ENCODE peak calls at places on chromosome 20, in ten cellular contexts. G is endothelial cell of umbilical vein, B is tibial artery, H is right lobe of liver, I is heart right ventricle, F is psoas muscle, U is heart left ventricle, J is spleen, M is colonic mucosa, D is fibroblast of lung. E is an unnamed sample. For H3K4me1, the result is how much of the 10 kb centered on the place peaks cover.

GRCh38 chr20:34310481-34311117 is 7.4 kb upstream of the AHCY start:
- DNase-seq in I (no peak), F (no peak), H (no peak), J (no peak), G (no peak), U (no peak), M (peak), B (no peak), D (no peak), E (no peak)

GRCh38 chr20:32920530-32921298 is 62.0 kb downstream of the EFCAB8 start:
- DNase-seq in I (no peak), F (no peak), D (no peak), B (no peak), M (no peak), H (no peak), G (no peak), J (no peak), U (no peak), E (peak)

GRCh38 chr20:2402271-2402980 is 21.7 kb downstream of the TGM6 start:
- DNase-seq in B (no peak), M (no peak), I (no peak), U (no peak), F (no peak), G (peak), J (no peak), D (peak), H (no peak), E (no peak)

GRCh38 chr20:50569864-50570836 is 60.0 kb downstream of the PTPN1 start:
- DNase-seq in I (no peak), B (no peak), F (no peak), G (peak), D (peak), M (no peak), J (no peak), U (no peak), H (no peak), E (no peak)

GRCh38 chr20:60050193-60050960 is 92.2 kb downstream of the CDH26 start:
- DNase-seq in M (no peak), I (no peak), J (no peak), U (no peak), H (peak), B (no peak), F (no peak), G (no peak), D (no peak), E (peak)

GRCh38 chr20:11375966-11376365 is 541.7 kb upstream of the BTBD3 start:
- DNase-seq in H (no peak), U (no peak), B (no peak), D (no peak), M (no peak), G (no peak), J (no peak), F (no peak), I (no peak), E (no peak)

GRCh38 chr20:3712279-3712873 is at the start of gene SIGLEC1:
- DNase-seq in M (peak), I (peak), G (no peak), F (peak), U (peak), D (no peak), H (peak), J (peak), B (peak), E (peak)

GRCh38 chr20:17698419-17698818 is 1.3 kb upstream of the BANF2 start:
- DNase-seq in M (no peak), H (no peak), D (no peak), B (no peak), I (no peak), G (no peak), J (no peak), F (no peak), U (no peak), E (no peak)

GRCh38 chr20:59680148-59680650 is 75.9 kb downstream of the PHACTR3 start:
- DNase-seq in I (no peak), G (no peak), D (no peak), F (no peak), H (no peak), B (no peak), U (no peak), J (no peak), M (no peak), E (no peak)

GRCh38 chr20:1813101-1813529 is 82.1 kb upstream of the SIRPA start:
- DNase-seq in H (peak), J (no peak), B (peak), G (peak), F (peak), U (peak), M (no peak), D (peak), I (peak), E (peak)

GRCh38 chr20:47007826-47008655 is 113.4 kb downstream of the EYA2 start:
- DNase-seq in D (no peak), J (peak), G (no peak), M (no peak), H (no peak), B (no peak), F (no peak), I (no peak), U (no peak), E (no peak)

GRCh38 chr20:31594558-31595379 is 10.3 kb upstream of the ID1 start:
- DNase-seq in J (no peak), B (no peak), M (peak), I (peak), G (peak), F (peak), U (peak), H (no peak), D (no peak), E (peak)

GRCh38 chr20:20215976-20216727 is 151.8 kb upstream of the INSM1 start:
- DNase-seq in B (no peak), G (no peak), F (peak), D (no peak), J (no peak), I (peak), M (no peak), H (no peak), U (peak), E (no peak)

GRCh38 chr20:47133809-47134456 is 222.6 kb downstream of the ZMYND8 start:
- DNase-seq in H (no peak), I (no peak), U (no peak), J (no peak), F (peak), G (no peak), B (no peak), M (no peak), D (peak), E (no peak)

GRCh38 chr20:60087563-60088105 is 129.4 kb downstream of the CDH26 start:
- DNase-seq in F (no peak), H (no peak), D (peak), I (no peak), J (no peak), B (no peak), M (no peak), G (no peak), U (no peak), E (no peak)

GRCh38 chr20:17560344-17561074 is 9.4 kb upstream of the DSTN start:
- DNase-seq in B (no peak), I (no peak), U (no peak), D (no peak), F (no peak), J (no peak), G (no peak), H (no peak), M (no peak), E (no peak)

GRCh38 chr20:9330151-9330550 is 184.2 kb upstream of the LAMP5 start:
- DNase-seq in D (no peak), F (no peak), B (no peak), G (no peak), J (no peak), I (no peak), H (no peak), U (no peak), M (peak), E (peak)

GRCh38 chr20:9334866-9335265 is 179.5 kb upstream of the LAMP5 start:
- DNase-seq in B (no peak), M (no peak), J (no peak), I (no peak), F (no peak), U (no peak), D (no peak), G (no peak), H (no peak), E (no peak)

GRCh38 chr20:9329356-9330092 is 184.9 kb upstream of the LAMP5 start:
- DNase-seq in U (no peak), I (no peak), M (no peak), F (no peak), J (no peak), D (no peak), H (no peak), G (no peak), B (no peak), E (no peak)

GRCh38 chr20:9332783-9333482 is 181.5 kb upstream of the LAMP5 start:
- DNase-seq in D (no peak), F (no peak), M (peak), G (no peak), J (no peak), I (no peak), H (no peak), B (no peak), U (no peak), E (no peak)

GRCh38 chr20:9331707-9332435 is 182.5 kb upstream of the LAMP5 start:
- DNase-seq in I (no peak), H (no peak), J (no peak), U (no peak), B (no peak), D (no peak), M (no peak), F (no peak), G (no peak), E (no peak)
- TF ChIP-seq CTCF in I (no peak), H (no peak), J (no peak), U (no peak), B (no peak), D (no peak), M (no peak), F (no peak), G (no peak), E (no peak)

DNA sequence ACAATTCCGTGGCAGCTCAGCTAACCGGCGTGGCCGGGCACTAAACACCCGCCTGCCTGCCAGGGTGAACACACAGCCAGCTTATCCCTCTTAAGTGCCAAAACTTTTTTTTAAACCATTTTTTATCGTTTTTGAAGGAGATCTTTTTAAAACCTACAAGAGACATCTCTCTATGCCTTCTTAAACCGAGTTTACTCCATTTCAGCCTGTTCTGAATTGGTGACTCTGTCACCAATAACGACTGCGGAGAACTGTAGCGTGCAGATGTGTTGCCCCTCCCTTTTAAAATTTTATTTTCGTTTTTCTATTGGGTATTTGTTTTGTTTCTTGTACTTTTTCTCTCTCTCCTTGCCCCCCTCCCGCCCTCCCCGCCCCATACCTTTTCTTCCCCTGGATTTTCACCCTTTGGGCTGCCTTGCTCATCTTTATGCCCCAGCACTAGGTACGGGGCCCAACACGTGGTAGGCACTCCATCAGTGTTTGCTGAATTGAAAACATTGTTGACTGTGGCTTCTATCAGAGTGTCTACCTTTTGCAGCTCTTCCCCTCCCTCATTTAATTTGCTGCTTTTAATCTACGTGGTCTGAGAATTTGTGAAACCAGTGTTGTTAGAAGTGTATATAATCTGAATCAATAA is 1.5 kb downstream of the ZCCHC3 start:
- DNase-seq in U (no peak), F (no peak), M (no peak), B (no peak), D (no peak), J (no peak), H (no peak), I (no peak), G (no peak), E (no peak)
- H3K4me1 ChIP-seq in U (under half), F (under half), M (under half), B (under half), D (under half), J (half or more), H (under half), I (half or more), G (under half), E (under half)

DNA sequence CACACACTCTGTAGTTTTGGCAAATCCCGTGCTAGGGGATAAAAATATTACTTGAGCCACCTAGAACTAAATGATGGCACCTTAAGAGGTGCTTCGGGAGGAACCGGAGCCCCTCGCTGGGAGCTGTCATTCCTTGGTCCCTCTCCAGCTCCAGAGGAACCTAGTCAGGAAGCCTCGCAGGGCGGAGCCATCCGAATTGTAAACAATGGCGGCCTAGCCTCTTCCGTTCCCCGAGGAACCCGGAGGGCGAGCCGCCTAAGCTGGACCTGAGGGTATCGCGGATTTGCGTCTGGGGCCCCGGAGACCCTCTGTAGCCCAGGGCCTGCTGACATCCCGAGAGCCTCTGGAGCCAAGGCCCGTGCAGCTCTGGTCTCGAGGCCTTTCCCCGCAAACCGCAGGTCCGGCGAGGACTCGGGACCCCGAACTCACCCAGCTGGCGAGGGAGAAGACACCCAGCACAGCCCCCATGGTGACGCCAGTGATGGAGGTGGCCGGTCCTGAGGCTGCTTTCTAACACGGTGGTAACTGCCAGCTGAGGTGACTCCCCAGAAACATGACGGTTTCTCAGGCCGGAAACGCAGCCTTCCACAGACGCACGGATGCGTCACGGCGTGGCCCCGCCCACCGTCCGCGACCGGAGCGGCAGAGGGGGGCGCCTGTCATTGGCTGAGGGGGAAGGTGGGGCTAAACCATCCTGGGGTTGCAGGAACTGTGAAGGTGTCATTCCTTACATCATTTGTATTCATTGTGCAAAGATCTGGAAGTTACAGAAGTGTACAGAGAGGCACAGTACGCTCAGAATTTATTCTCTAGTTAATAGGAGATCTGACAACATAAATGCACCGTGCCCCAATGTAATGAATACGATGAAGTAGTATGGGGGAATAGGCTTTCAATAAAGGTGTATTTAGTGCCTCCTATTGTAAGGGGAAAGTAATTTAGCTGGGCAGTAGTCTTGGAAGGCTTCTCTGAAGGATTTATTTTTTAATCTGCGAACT is at the start of gene SERINC3:
- DNase-seq in M (peak), B (peak), F (peak), U (peak), H (peak), G (peak), I (peak), J (peak), D (peak), E (peak)
- TF ChIP-seq CTCF in M (no peak), B (no peak), F (peak), U (no peak), H (no peak), G (no peak), I (no peak), J (peak), D (no peak), E (no peak)

GRCh38 chr20:36959242-36959641 is 7.7 kb upstream of the SAMHD1 start:
- DNase-seq in I (no peak), U (no peak), H (no peak), B (no peak), D (no peak), G (no peak), F (no peak), J (no peak), M (no peak), E (no peak)
- H3K4me1 ChIP-seq in I (under half), U (under half), H (under half), B (under half), D (under half), G (under half), F (under half), J (half or more), M (under half), E (under half)

GRCh38 chr20:44012466-44013226 is 98.0 kb downstream of the TOX2 start:
- DNase-seq in J (no peak), M (no peak), U (no peak), I (no peak), G (no peak), H (no peak), F (no peak), D (no peak), B (no peak), E (no peak)
- TF ChIP-seq CTCF in J (no peak), M (no peak), U (no peak), I (no peak), G (no peak), H (no peak), F (no peak), D (no peak), B (no peak), E (no peak)

GRCh38 chr20:38164624-38165088 is 414 bp downstream of the TGM2 start:
- DNase-seq in U (no peak), F (no peak), M (no peak), G (no peak), J (no peak), I (no peak), B (peak), H (no peak), D (no peak), E (no peak)
- H3K4me1 ChIP-seq in U (under half), F (under half), M (under half), G (half or more), J (half or more), I (half or more), B (under half), H (half or more), D (under half), E (half or more)

GRCh38 chr20:48661575-48662473 is 166.0 kb downstream of the PREX1 start:
- DNase-seq in D (no peak), I (no peak), M (no peak), J (no peak), U (peak), F (no peak), G (no peak), B (no peak), H (no peak), E (no peak)
- TF ChIP-seq CTCF in D (no peak), I (no peak), M (no peak), J (no peak), U (no peak), F (no peak), G (no peak), B (no peak), H (no peak), E (no peak)

GRCh38 chr20:62496525-62497218 is 20.9 kb upstream of the GATA5 start:
- DNase-seq in G (no peak), J (no peak), F (no peak), B (no peak), M (no peak), I (no peak), H (no peak), U (no peak), D (no peak), E (no peak)

GRCh38 chr20:62495798-62496325 is 20.1 kb upstream of the GATA5 start:
- DNase-seq in H (no peak), B (no peak), I (no peak), F (no peak), G (no peak), U (no peak), M (no peak), D (no peak), J (no peak), E (peak)

GRCh38 chr20:62499758-62500236 is 24.0 kb upstream of the GATA5 start:
- DNase-seq in G (no peak), B (no peak), D (no peak), U (no peak), M (no peak), I (no peak), F (no peak), J (no peak), H (no peak), E (no peak)

GRCh38 chr20:62500237-62500864 is 24.6 kb upstream of the GATA5 start:
- DNase-seq in B (peak), J (peak), I (peak), D (peak), U (peak), H (peak), F (peak), M (peak), G (peak), E (peak)

GRCh38 chr20:62498874-62499273 is 23.1 kb upstream of the GATA5 start:
- DNase-seq in F (no peak), I (no peak), H (no peak), G (no peak), B (no peak), J (no peak), D (no peak), U (no peak), M (no peak), E (no peak)
- H3K4me1 ChIP-seq in F (half or more), I (under half), H (under half), G (under half), B (under half), J (half or more), D (under half), U (under half), M (under half), E (under half)

GRCh38 chr20:53489528-53489927 is 104.1 kb downstream of the ZNF217 start:
- DNase-seq in G (no peak), M (no peak), J (no peak), I (no peak), H (no peak), B (no peak), F (no peak), D (no peak), U (no peak), E (no peak)

GRCh38 chr20:53494753-53495152 is 98.9 kb downstream of the ZNF217 start:
- DNase-seq in H (no peak), D (no peak), M (no peak), F (no peak), U (no peak), B (no peak), J (no peak), G (no peak), I (no peak), E (no peak)

GRCh38 chr20:53492212-53492611 is 101.4 kb downstream of the ZNF217 start:
- DNase-seq in H (no peak), G (no peak), D (no peak), F (no peak), M (no peak), J (no peak), I (no peak), B (no peak), U (no peak), E (no peak)

GRCh38 chr20:53495357-53495756 is 98.3 kb downstream of the ZNF217 start:
- DNase-seq in U (no peak), G (no peak), M (no peak), B (no peak), D (no peak), F (no peak), I (no peak), H (no peak), J (no peak), E (no peak)

GRCh38 chr20:53493201-53493908 is 100.3 kb downstream of the ZNF217 start:
- DNase-seq in D (no peak), F (no peak), U (no peak), H (no peak), I (no peak), J (no peak), B (no peak), G (no peak), M (no peak), E (no peak)
- TF ChIP-seq CTCF in D (no peak), F (peak), U (no peak), H (peak), I (peak), J (no peak), B (no peak), G (no peak), M (no peak), E (no peak)

DNA sequence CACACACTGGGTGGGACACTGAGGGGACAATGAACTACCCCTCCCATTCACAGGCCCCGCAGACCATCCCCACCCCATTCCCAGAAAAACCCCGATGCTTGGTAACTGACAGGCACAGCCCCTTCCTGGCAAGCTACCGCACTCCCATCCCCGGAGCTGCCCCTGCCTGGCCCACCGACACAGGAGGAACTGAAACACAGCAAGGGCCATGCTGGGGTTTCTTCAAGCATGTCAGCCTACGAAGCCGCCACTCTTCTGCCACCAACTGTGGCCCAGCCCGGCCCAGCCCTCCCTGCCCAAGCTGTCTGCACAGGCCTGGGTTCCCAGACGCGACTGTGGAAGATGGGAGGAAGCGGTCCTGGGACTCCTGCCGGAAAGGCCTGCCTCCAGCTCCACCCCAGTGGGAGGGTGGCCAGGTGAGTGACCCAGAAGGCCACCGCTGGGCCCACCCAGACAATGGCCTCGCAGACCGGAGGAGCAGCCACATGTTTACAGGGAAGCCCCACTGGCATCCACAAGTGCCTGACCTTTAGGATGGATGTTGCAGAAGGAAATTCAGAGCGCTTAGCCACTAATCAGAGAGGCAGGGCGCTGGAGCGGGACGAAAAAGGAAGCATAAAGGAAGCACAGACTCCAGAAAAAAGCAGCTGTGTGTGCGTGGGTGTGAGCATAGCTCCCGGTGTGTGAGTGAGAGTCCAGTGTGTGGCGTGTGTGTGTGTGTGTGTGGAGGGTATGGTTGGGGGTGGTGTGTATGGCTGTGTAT is 91.5 kb downstream of the PRND start:
- DNase-seq in J (peak), B (no peak), D (no peak), G (peak), F (no peak), U (peak), I (peak), M (no peak), H (peak), E (no peak)
- H3K4me1 ChIP-seq in J (half or more), B (under half), D (under half), G (under half), F (under half), U (under half), I (under half), M (under half), H (under half), E (under half)

E was measured in stomach.